ENCODE peak calls at places on chromosomes 5 and 9, in ten cellular contexts. T is BE2C, G is tibial artery, Q is fibroblast of mammary gland, K is fibroblast of lung, U is ovary, I is gastrocnemius medialis, C is lower lobe of right lung, X is transverse colon, Z is cardiac fibroblast. A is an unnamed sample.

GRCh38 chr9:91305596-91305995 is 56.1 kb downstream of the AUH start:
- DNase-seq in I (peak), C (no peak), Z (no peak), Q (no peak), G (no peak), K (no peak), T (no peak), U (no peak), X (no peak), A (no peak)

GRCh38 chr9:131619680-131620079 is 74.4 kb downstream of the PRRT1B start:
- DNase-seq in Q (no peak), K (no peak), Z (no peak), U (no peak), I (no peak), C (no peak), X (no peak), G (no peak), T (no peak), A (no peak)

GRCh38 chr5:28408186-28408585 is 1369.8 kb upstream of the CDH9 start:
- DNase-seq in Z (peak), G (no peak), Q (peak), U (no peak), C (no peak), K (peak), I (no peak), T (no peak), X (no peak), A (no peak)

GRCh38 chr5:134526483-134527155 is 1.1 kb downstream of the JADE2 start:
- DNase-seq in G (peak), Z (peak), T (peak), K (peak), X (peak), I (peak), C (peak), U (peak), Q (peak), A (peak)

GRCh38 chr9:79617395-79617794 is 45.6 kb downstream of the TLE4 start:
- DNase-seq in C (no peak), I (peak), X (peak), K (peak), Q (peak), T (no peak), G (peak), Z (peak), U (peak), A (no peak)

GRCh38 chr5:72178910-72179815 is 71.9 kb downstream of the MAP1B start:
- DNase-seq in Q (peak), U (peak), G (peak), K (peak), X (peak), Z (peak), I (peak), C (no peak), T (no peak), A (peak)

GRCh38 chr9:137705906-137706305 is 87.1 kb downstream of the EHMT1 start:
- DNase-seq in Q (no peak), Z (no peak), G (no peak), C (no peak), K (no peak), T (no peak), I (no peak), X (no peak), U (no peak), A (no peak)

GRCh38 chr9:117734523-117735314 is 30.5 kb downstream of the TLR4 start:
- DNase-seq in Q (peak), G (no peak), T (no peak), K (peak), U (no peak), X (no peak), Z (peak), I (no peak), C (no peak), A (no peak)

GRCh38 chr9:35112257-35113020 is 3.2 kb downstream of the ATOSB start:
- DNase-seq in C (no peak), T (no peak), Q (peak), Z (peak), G (peak), K (peak), X (peak), I (no peak), U (no peak), A (no peak)

GRCh38 chr5:57841671-57842375 is 359.2 kb upstream of the ACTBL2 start:
- DNase-seq in C (no peak), U (no peak), K (peak), T (no peak), Q (peak), I (no peak), X (no peak), G (no peak), Z (peak), A (no peak)

GRCh38 chr5:52356311-52356918 is 431.3 kb upstream of the ITGA1 start:
- DNase-seq in G (no peak), Z (peak), X (no peak), Q (peak), U (no peak), K (no peak), T (no peak), I (no peak), C (no peak), A (no peak)

DNA sequence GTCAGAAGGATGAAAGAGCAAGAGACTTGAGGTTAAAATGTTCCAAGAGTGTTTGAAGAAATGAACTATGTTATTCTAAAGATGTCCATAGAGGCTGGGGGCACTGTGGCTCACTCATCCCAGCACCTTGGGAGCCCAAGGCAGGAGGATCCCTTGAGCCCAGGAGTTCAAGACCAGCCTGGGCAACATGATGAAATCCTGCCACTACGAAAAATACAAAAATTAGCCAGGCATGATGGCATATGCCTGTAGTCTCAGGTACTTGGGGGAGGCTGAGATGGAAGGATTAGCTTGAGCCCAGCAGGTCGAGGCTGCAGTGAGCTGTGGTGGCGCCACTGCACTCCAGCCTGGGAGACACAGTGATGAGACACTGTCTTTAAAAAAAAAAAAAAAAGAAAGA is 2.7 kb downstream of the AOPEP start:
- DNase-seq in U (no peak), C (no peak), X (no peak), T (no peak), K (no peak), Q (no peak), Z (no peak), G (no peak), I (no peak), A (no peak)
- TF ChIP-seq CTCF in U (no peak), C (no peak), X (no peak), T (no peak), K (no peak), Q (no peak), Z (no peak), G (no peak), I (no peak), A (no peak)

GRCh38 chr9:129333613-129333960 is 155.5 kb upstream of the IER5L start:
- DNase-seq in I (no peak), Q (peak), G (no peak), K (no peak), U (no peak), T (no peak), Z (peak), X (no peak), C (no peak), A (no peak)

GRCh38 chr9:129334744-129335080 is 156.7 kb upstream of the IER5L start:
- DNase-seq in Q (no peak), X (no peak), K (no peak), C (no peak), T (no peak), G (no peak), I (no peak), Z (no peak), U (no peak), A (no peak)

GRCh38 chr9:129332581-129332980 is 154.5 kb upstream of the IER5L start:
- DNase-seq in G (no peak), X (no peak), C (no peak), Q (no peak), I (no peak), T (no peak), Z (no peak), U (no peak), K (no peak), A (no peak)

GRCh38 chr9:129335456-129336129 is 157.5 kb upstream of the IER5L start:
- DNase-seq in X (no peak), U (no peak), I (peak), C (no peak), K (peak), Q (no peak), G (no peak), Z (no peak), T (no peak), A (no peak)

DNA sequence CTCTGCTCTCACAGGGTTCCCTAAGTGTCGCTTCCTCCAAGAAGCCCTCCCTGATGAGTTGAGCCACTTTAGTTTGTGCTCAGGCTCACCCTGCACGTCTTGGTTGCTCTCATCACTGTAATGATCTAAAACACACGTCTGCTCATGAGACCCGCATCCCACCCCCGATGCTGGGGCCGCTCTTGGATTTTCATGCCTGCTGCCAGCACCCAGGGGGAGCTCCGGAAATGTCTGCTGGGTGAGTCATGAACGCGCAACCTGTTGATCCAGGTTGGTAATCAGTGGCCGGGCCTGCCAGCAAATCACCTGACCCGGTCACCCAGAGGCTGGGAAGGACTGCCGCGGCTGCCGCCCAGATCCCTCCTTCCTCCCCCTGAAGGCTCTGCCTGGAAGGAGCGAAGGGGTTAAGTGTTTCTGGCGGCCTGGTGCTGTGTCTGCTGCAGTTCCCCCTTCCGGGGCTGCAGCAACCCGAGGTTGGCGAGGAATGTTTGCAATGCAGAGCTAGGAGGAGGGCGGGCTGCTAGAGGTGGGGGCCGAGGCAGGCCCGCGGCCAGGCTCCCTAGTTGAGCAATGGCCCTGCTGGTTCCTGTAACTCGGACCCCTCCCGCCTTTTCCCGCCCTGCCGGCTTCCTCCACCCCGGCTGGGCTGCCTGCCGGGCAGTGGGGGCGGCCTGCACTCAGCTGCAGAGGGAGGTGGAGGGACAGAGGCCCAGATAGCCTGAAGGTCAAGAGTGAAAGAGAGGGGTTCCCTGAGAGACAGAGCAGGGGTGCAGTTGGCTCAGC is 156.1 kb upstream of the IER5L start:
- DNase-seq in K (peak), Q (peak), X (peak), C (peak), U (peak), T (peak), I (peak), Z (peak), G (peak), A (peak)
- H3K4me3 ChIP-seq in K (no peak), Q (no peak), X (no peak), C (peak), U (no peak), T (peak), I (peak), Z (no peak), G (no peak), A (no peak)

DNA sequence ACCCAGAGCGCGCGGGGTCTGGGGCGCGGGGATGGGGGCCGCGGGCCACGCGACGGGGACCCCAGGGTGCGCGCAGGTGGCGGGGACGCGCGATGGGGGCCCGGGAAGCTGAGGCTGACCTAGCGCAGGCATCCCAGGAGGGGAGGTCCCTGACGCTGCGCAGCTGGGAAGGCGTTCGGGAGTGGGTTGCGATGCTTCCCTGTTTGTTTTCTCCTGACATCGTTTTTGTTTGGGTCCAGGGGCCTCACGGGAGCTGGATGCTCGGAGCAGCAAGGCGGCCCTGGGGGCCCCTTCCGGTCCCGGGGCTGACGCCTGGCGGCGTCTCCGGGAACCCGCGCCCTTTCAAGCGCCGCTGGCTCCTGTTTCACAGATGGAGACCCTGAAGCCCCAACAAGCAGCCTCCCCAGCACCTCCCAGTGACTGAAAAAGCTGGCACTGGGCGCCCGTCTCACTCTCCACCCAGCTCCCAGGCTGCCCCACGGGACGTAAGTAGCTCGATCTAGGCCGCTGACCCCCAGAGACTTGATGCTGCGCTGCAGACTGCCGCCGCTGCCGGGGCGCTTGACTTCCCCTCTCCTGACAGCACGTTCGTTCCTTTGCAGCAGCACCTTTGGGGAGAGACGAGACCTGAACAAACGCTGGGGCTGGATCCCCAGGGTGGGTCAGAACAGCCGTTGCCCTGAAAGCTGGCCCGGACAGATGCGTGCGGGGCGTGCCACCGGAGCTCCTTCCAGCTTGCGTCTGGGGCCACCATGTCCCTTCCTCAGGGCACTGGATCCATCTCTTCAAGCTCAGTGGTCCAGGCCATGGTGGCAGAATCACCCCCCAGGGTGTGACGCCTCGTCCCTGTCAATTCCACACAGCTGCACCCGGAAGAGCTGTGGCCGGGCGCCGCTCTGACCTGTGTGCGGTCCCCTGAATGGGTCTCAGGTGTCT is 593 bp downstream of the BRD3OS start:
- DNase-seq in G (peak), T (peak), C (peak), Q (peak), U (peak), K (peak), I (no peak), Z (peak), X (peak), A (no peak)
- TF ChIP-seq CTCF in G (no peak), T (peak), C (peak), Q (peak), U (no peak), K (no peak), I (no peak), Z (peak), X (no peak), A (no peak)

DNA sequence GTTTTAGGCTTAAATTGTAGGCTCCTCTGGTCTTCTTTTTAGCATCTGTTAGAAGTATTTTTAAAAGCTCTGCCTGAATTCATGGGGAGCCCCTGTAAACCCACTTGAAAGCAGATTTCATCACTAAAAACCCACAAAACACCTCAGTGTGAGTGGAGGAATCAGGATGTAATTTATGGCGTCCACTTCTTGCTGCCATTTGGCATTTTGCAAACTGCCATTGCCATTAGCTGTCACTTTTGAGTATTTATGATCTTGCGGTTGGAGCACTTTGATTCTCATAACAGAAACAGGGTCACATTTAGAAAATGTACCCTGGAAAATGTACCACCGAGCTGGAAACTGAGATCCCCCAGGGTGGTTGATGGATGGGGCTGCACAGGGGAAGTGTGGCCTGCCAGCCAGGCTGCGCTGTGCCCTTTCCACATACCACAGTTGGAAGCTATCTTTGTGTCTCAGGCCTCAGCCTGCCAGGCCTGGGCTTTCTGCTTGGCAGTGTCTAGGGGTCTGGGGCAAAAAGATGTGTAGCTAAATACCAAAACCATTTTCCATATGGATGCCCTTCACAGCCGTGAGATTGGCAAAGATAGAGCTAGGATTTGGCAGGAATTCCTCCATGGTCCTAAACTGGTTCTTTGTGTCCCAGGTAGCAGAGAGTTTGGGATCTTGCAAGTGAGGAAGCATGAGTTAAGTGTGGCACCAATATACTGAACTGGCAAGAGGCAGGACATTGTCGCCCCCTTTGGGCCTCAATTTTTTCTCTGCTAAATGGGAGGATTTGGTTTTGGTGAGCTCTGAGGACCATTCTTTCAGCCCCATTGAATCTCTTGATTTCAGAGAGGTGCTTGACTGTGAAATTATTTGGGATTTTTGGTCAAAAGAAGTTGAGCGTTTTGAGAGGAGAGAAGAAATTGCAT is 46.2 kb downstream of the GALNT10 start:
- DNase-seq in T (no peak), C (no peak), G (no peak), K (no peak), Z (no peak), I (no peak), X (no peak), U (no peak), Q (no peak), A (no peak)
- H3K4me3 ChIP-seq in T (no peak), C (no peak), G (no peak), K (no peak), Z (no peak), I (no peak), X (no peak), U (no peak), Q (no peak), A (no peak)

GRCh38 chr9:93267681-93268505 is 84.0 kb downstream of the WNK2 start:
- DNase-seq in T (no peak), I (no peak), K (no peak), X (no peak), Z (no peak), U (no peak), G (peak), C (peak), Q (no peak), A (no peak)
- TF ChIP-seq CTCF in T (no peak), I (no peak), K (no peak), X (no peak), Z (no peak), U (no peak), G (no peak), C (no peak), Q (no peak), A (no peak)

GRCh38 chr5:119521232-119521631 is 68.9 kb downstream of the HSD17B4 start:
- DNase-seq in X (no peak), Z (no peak), I (no peak), Q (no peak), C (no peak), K (no peak), U (no peak), T (no peak), G (no peak), A (no peak)

GRCh38 chr5:119524461-119524860 is 72.2 kb downstream of the HSD17B4 start:
- DNase-seq in Z (no peak), I (no peak), T (no peak), G (no peak), X (no peak), C (no peak), Q (no peak), K (no peak), U (no peak), A (no peak)

GRCh38 chr5:119527346-119527745 is 75.0 kb downstream of the HSD17B4 start:
- DNase-seq in K (peak), U (no peak), G (no peak), Z (peak), T (no peak), X (no peak), I (no peak), Q (peak), C (no peak), A (no peak)

GRCh38 chr5:119522841-119523240 is 70.5 kb downstream of the HSD17B4 start:
- DNase-seq in Z (no peak), U (no peak), C (no peak), K (no peak), T (no peak), X (no peak), I (no peak), Q (no peak), G (no peak), A (no peak)
- H3K4me3 ChIP-seq in Z (no peak), U (no peak), C (no peak), K (no peak), T (no peak), X (no peak), I (no peak), Q (no peak), G (no peak), A (peak)

GRCh38 chr9:122302541-122302940 is 37.9 kb downstream of the MRRF start:
- DNase-seq in G (no peak), I (no peak), X (no peak), Q (no peak), K (peak), T (no peak), C (no peak), Z (no peak), U (no peak), A (no peak)

GRCh38 chr9:122297512-122297911 is 32.8 kb downstream of the MRRF start:
- DNase-seq in T (no peak), X (no peak), Q (no peak), G (no peak), K (no peak), C (no peak), Z (no peak), I (no peak), U (no peak), A (no peak)
- TF ChIP-seq CTCF in T (no peak), X (no peak), Q (no peak), G (no peak), K (no peak), C (no peak), Z (no peak), I (no peak), U (no peak), A (no peak)

GRCh38 chr5:141681295-141681694 is 735 bp downstream of the ARAP3 start:
- DNase-seq in Z (no peak), C (no peak), T (no peak), U (no peak), K (no peak), G (no peak), I (no peak), X (no peak), Q (no peak), A (no peak)
- H3K4me3 ChIP-seq in Z (peak), C (peak), T (peak), U (peak), K (peak), G (peak), I (peak), X (no peak), Q (peak), A (peak)